ENCODE peak calls at places on chromosomes 16 and 17, in five cellular contexts. N is uterus, T is fibroblast of the aortic adventitia, S is tibial nerve, J is left ventricle myocardium inferior. B is an unnamed sample.

GRCh38 chr16:4060823-4061222 is 55.4 kb downstream of the ADCY9 start:
- DNase-seq in J (no peak), S (no peak), T (no peak), N (no peak), B (no peak)

GRCh38 chr17:49730078-49730786 is 22.5 kb upstream of the SLC35B1 start:
- DNase-seq in T (peak), N (peak), J (peak), S (peak), B (no peak)

GRCh38 chr16:2535644-2536021 is 2.2 kb upstream of the PDPK1 start:
- DNase-seq in T (peak), J (no peak), N (peak), S (no peak), B (no peak)

GRCh38 chr16:3045758-3046505 is 429 bp upstream of the MMP25 start:
- DNase-seq in S (no peak), T (no peak), N (no peak), J (no peak), B (no peak)

GRCh38 chr17:4678448-4679026 is 25.4 kb downstream of the PELP1 start:
- DNase-seq in N (no peak), J (no peak), T (peak), S (no peak), B (no peak)

GRCh38 chr16:64225036-64225435 is 896.8 kb downstream of the CDH11 start:
- DNase-seq in J (no peak), N (no peak), T (no peak), S (no peak), B (no peak)

GRCh38 chr17:44767493-44767892 is 8.7 kb downstream of the ADAM11 start:
- DNase-seq in J (no peak), T (no peak), N (no peak), S (no peak), B (no peak)

GRCh38 chr16:87715231-87715630 is 50.6 kb downstream of the KLHDC4 start:
- DNase-seq in J (no peak), T (no peak), N (no peak), S (no peak), B (no peak)

GRCh38 chr17:29682054-29682453 is 59.3 kb upstream of the CORO6 start:
- DNase-seq in J (no peak), S (no peak), T (no peak), N (no peak), B (no peak)

GRCh38 chr17:7932949-7933348 is 943 bp downstream of the CNTROB start:
- DNase-seq in T (peak), N (peak), S (no peak), J (no peak), B (no peak)

GRCh38 chr17:66784621-66785364 is 50.1 kb upstream of the CACNG5 start:
- DNase-seq in S (no peak), J (no peak), T (no peak), N (no peak), B (no peak)

GRCh38 chr16:19858006-19858653 is 26.5 kb downstream of the GPRC5B start:
- DNase-seq in T (no peak), N (no peak), J (no peak), S (no peak), B (no peak)

GRCh38 chr17:74296548-74296936 is 22.5 kb downstream of the DNAI2 start:
- DNase-seq in N (peak), J (peak), T (peak), S (peak), B (no peak)

GRCh38 chr17:41451154-41451728 is 10.5 kb upstream of the KRT38 start:
- DNase-seq in J (no peak), S (no peak), N (no peak), T (peak), B (no peak)

GRCh38 chr16:17470002-17470870 is 524 bp downstream of the XYLT1 start:
- DNase-seq in J (no peak), N (peak), T (peak), S (no peak), B (no peak)

GRCh38 chr17:48596000-48596734 is 2.6 kb upstream of the HOXB5 start:
- DNase-seq in S (no peak), J (no peak), T (no peak), N (no peak), B (no peak)

GRCh38 chr17:20955437-20956323 is 87.1 kb downstream of the USP22 start:
- DNase-seq in T (peak), N (peak), J (peak), S (peak), B (no peak)

GRCh38 chr17:57080708-57081107 is 4.3 kb upstream of the AKAP1 start:
- DNase-seq in S (no peak), T (peak), N (no peak), J (no peak), B (no peak)

GRCh38 chr16:28596840-28597691 is at the start of gene SULT1A2:
- DNase-seq in J (no peak), T (peak), N (no peak), S (no peak), B (no peak)

GRCh38 chr17:4450710-4451316 is 17.1 kb downstream of the SPNS3 start:
- DNase-seq in J (no peak), S (no peak), T (no peak), N (no peak), B (no peak)

GRCh38 chr16:17515421-17516210 is 44.9 kb upstream of the XYLT1 start:
- DNase-seq in J (no peak), N (no peak), S (no peak), T (peak), B (no peak)

GRCh38 chr17:43591750-43592562 is 45.8 kb upstream of the ETV4 start:
- DNase-seq in N (peak), T (peak), J (peak), S (peak), B (no peak)

GRCh38 chr16:19853973-19854876 is 30.4 kb downstream of the GPRC5B start:
- DNase-seq in J (no peak), T (peak), N (no peak), S (no peak), B (no peak)

GRCh38 chr17:65759532-65759931 is 198.1 kb upstream of the AXIN2 start:
- DNase-seq in N (no peak), T (no peak), J (no peak), S (no peak), B (no peak)

GRCh38 chr16:4200000-4200780 is 41.7 kb downstream of the SRL start:
- DNase-seq in N (peak), J (peak), S (peak), T (peak), B (no peak)

GRCh38 chr16:54135361-54136275 is 151.0 kb downstream of the IRX3 start:
- DNase-seq in T (peak), N (no peak), S (no peak), J (no peak), B (no peak)

GRCh38 chr17:40179923-40180659 is 2.8 kb downstream of the RAPGEFL1 start:
- DNase-seq in N (no peak), J (no peak), S (no peak), T (peak), B (no peak)

GRCh38 chr16:87724490-87725291 is 41.1 kb downstream of the KLHDC4 start:
- DNase-seq in N (no peak), S (no peak), T (no peak), J (no peak), B (no peak)

GRCh38 chr17:75325827-75326586 is 36.8 kb upstream of the SLC25A19 start:
- DNase-seq in J (no peak), N (no peak), S (no peak), T (peak), B (no peak)

GRCh38 chr17:44235583-44235936 is 16.1 kb upstream of the UBTF start:
- DNase-seq in T (peak), J (no peak), N (no peak), S (no peak), B (peak)

GRCh38 chr16:87212026-87212425 is 105.2 kb downstream of the C16orf95 start:
- DNase-seq in N (no peak), J (no peak), T (peak), S (peak), B (no peak)

GRCh38 chr16:56364865-56365264 is 60.5 kb downstream of the AMFR start:
- DNase-seq in T (no peak), N (no peak), S (no peak), J (no peak), B (no peak)

GRCh38 chr17:79855331-79856124 is 16.3 kb upstream of the CBX4 start:
- DNase-seq in N (no peak), S (no peak), J (no peak), T (no peak), B (peak)

GRCh38 chr17:63629627-63630026 is 7.4 kb downstream of the MAP3K3 start:
- DNase-seq in S (no peak), J (no peak), N (no peak), T (peak), B (no peak)
- H3K4me3 ChIP-seq in S (no peak), J (no peak), N (no peak), T (no peak), B (no peak)

GRCh38 chr17:11140028-11140427 is 101.0 kb upstream of the SHISA6 start:
- DNase-seq in S (peak), J (no peak), T (no peak), N (no peak), B (no peak)

GRCh38 chr17:11142231-11142630 is 98.8 kb upstream of the SHISA6 start:
- DNase-seq in S (no peak), T (no peak), N (no peak), J (no peak), B (no peak)

GRCh38 chr17:11140501-11140900 is 100.5 kb upstream of the SHISA6 start:
- DNase-seq in N (no peak), S (no peak), T (no peak), J (no peak), B (no peak)

DNA sequence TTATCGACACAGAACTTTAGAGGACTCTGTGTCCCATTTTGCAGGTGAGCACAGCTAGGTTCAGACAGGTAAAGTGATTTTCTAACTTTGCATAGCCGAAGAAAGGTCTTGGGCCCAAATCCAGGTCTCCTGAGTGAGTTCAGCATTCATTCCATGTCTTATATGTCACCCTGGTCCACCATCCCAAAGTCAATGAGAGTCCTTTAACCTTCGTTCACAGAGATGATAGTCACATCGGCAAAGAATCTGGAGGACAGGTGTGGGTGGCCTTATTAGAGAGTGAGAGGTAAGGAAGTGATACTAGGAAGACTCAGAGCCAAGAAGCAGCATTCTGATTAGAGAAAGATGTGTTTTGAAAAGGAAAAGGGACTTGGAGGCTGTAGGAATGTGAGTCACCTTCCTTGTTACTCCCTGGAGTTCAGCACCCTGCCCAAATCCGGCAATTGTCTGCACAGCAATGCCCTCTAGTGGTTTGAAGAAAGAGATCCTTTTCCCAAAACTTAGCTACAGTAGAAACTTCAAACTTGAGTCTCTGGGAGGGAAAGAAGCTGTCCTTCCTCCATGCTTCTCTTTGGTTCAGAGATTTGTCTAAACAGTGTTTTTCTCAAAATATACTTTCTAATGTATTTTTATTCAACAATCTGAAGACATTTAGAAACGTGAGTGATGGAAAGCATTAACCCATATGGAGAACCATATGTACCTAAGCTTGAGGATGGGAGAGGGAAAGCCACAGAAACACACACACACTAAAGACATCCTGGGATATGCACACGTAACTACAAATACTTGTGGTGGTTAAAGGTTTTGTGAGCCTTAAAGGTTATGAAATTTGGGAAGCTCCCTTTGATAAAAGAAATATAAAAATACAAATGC is 96.4 kb upstream of the SHISA6 start:
- DNase-seq in S (no peak), T (peak), N (no peak), J (no peak), B (no peak)
- TF ChIP-seq CTCF in S (peak), T (no peak), N (peak), J (peak), B (peak)

GRCh38 chr16:73052441-73053030 is 4.6 kb upstream of the ZFHX3 start:
- DNase-seq in N (no peak), J (no peak), T (no peak), S (no peak), B (no peak)

GRCh38 chr16:73053038-73053378 is 5.1 kb upstream of the ZFHX3 start:
- DNase-seq in N (no peak), S (no peak), J (no peak), T (no peak), B (no peak)

GRCh38 chr16:73054732-73055481 is 7.0 kb upstream of the ZFHX3 start:
- DNase-seq in J (no peak), T (peak), S (no peak), N (no peak), B (no peak)

GRCh38 chr16:73053379-73054130 is 5.6 kb upstream of the ZFHX3 start:
- DNase-seq in J (no peak), S (no peak), T (peak), N (no peak), B (peak)

GRCh38 chr16:73054131-73054496 is 6.2 kb upstream of the ZFHX3 start:
- DNase-seq in S (no peak), J (no peak), N (no peak), T (peak), B (no peak)
- H3K4me3 ChIP-seq in S (no peak), J (peak), N (no peak), T (no peak), B (no peak)

DNA sequence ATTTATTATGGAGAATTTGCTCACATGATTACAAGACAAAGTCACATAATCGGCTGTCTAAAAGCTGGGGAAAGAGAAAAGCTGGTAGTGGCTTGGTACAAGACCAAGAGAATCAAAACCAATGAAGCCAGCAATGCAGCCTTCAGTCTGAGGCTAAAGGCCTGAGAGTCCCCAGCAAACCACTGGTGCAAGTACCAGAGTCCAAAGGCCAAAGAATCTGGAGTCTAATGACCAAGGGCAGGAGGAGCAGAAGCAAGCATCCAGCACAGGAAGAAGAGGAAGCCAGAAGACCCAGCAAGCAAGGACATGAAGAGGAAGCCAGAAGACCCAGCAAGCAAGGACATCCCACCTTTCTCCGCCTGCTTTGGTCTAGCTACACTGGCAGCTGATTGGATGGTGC is 250.6 kb upstream of the SALL1 start:
- DNase-seq in S (no peak), T (no peak), N (no peak), J (no peak), B (no peak)
- TF ChIP-seq CTCF in S (no peak), T (no peak), N (no peak), J (no peak), B (no peak)

DNA sequence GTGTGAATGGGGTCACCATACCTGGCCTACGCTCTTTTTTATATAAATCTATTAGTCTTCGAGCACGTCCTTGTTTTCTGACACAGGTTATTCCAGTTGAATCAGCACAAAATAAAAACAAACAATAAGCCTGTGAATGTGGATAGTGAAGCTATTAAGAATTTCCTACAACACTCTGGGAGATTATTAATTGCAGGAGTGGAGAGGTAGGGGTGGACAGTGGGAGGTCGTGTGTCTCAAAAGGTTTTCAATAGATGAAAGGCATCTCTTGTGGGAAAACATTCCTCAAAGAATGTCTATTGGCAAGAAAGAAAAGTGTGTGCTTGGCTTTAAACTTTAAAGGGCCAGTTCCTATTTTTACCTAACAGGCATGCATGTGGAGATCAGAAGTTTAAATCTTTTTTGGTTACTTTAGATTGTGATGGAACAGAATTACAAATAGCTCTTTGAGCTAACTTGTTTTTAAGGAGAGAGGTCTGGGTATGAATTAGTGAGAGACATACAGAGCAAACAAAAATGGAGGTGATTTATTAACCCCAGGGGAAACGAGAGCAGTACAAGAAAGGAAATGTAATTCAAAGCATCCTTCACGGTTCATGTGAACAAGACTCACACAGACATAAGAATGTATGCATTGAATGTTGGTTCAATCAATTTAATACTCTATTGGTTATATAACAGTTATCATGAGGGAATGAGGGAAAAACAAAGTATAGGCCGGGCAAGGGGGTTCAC is 9.0 kb downstream of the SMYD4 start:
- DNase-seq in T (no peak), S (no peak), J (no peak), N (no peak), B (no peak)
- H3K4me3 ChIP-seq in T (no peak), S (no peak), J (no peak), N (no peak), B (no peak)

GRCh38 chr17:32912218-32912897 is 15.6 kb upstream of the TMEM98 start:
- DNase-seq in J (peak), N (peak), T (peak), S (peak), B (no peak)
- TF ChIP-seq CTCF in J (no peak), N (no peak), T (no peak), S (no peak), B (no peak)